ENCODE peak calls at places on chromosomes 16 and 17, in four cellular contexts. One of them, this sample, is unnamed.

GRCh38 chr16:57648125-57648524 is 19.7 kb downstream of the ADGRG1 start:
- DNase-seq in GM12878: peak
- DNase-seq in HepG2: no peak
- DNase-seq in K562: no peak
- DNase-seq in this sample: no peak

GRCh38 chr16:89265647-89266046 is 48.1 kb downstream of the ZNF778 start:
- DNase-seq in K562: no peak
- DNase-seq in HepG2: no peak
- DNase-seq in GM12878: no peak
- DNase-seq in this sample: no peak

GRCh38 chr16:88451586-88452484 is 1.2 kb upstream of the ZFPM1 start:
- DNase-seq in HepG2: peak
- DNase-seq in GM12878: no peak
- DNase-seq in K562: peak
- DNase-seq in this sample: no peak

GRCh38 chr16:76946879-76947278 is 244.1 kb upstream of the MON1B start:
- DNase-seq in K562: peak
- DNase-seq in GM12878: no peak
- DNase-seq in HepG2: peak
- DNase-seq in this sample: no peak

GRCh38 chr16:2270588-2271470 is 2.9 kb upstream of the RNPS1 start:
- DNase-seq in HepG2: no peak
- DNase-seq in GM12878: no peak
- DNase-seq in K562: no peak
- DNase-seq in this sample: no peak

GRCh38 chr16:25553711-25554436 is 137.9 kb upstream of the HS3ST4 start:
- DNase-seq in HepG2: no peak
- DNase-seq in GM12878: no peak
- DNase-seq in K562: peak
- DNase-seq in this sample: no peak

GRCh38 chr16:51159296-51159695 is 8.2 kb upstream of the SALL1 start:
- DNase-seq in K562: no peak
- DNase-seq in HepG2: no peak
- DNase-seq in GM12878: no peak
- DNase-seq in this sample: no peak

GRCh38 chr17:4362141-4362540 is 4.3 kb downstream of the UBE2G1 start:
- DNase-seq in GM12878: no peak
- DNase-seq in HepG2: no peak
- DNase-seq in K562: no peak
- DNase-seq in this sample: no peak

GRCh38 chr17:59300941-59301340 is 30.5 kb upstream of the YPEL2 start:
- DNase-seq in K562: no peak
- DNase-seq in HepG2: no peak
- DNase-seq in GM12878: no peak
- DNase-seq in this sample: no peak

GRCh38 chr16:30659507-30660423 is 1.5 kb downstream of the FBRS start:
- DNase-seq in K562: peak
- DNase-seq in HepG2: no peak
- DNase-seq in GM12878: no peak
- DNase-seq in this sample: peak

GRCh38 chr16:49923411-49923810 is 67.5 kb upstream of the ZNF423 start:
- DNase-seq in K562: no peak
- DNase-seq in GM12878: no peak
- DNase-seq in HepG2: no peak
- DNase-seq in this sample: no peak

GRCh38 chr17:80990921-80991644 is 558 bp upstream of the CHMP6 start:
- DNase-seq in HepG2: peak
- DNase-seq in GM12878: no peak
- DNase-seq in K562: no peak
- DNase-seq in this sample: no peak

GRCh38 chr17:80992948-80993624 is 1.4 kb downstream of the CHMP6 start:
- DNase-seq in GM12878: no peak
- DNase-seq in K562: no peak
- DNase-seq in HepG2: no peak
- DNase-seq in this sample: no peak

GRCh38 chr17:80989586-80989913 is 2.1 kb upstream of the CHMP6 start:
- DNase-seq in K562: no peak
- DNase-seq in HepG2: peak
- DNase-seq in GM12878: no peak
- DNase-seq in this sample: no peak

GRCh38 chr17:80991645-80992076 is at the start of gene CHMP6:
- DNase-seq in GM12878: no peak
- DNase-seq in HepG2: peak
- DNase-seq in K562: peak
- DNase-seq in this sample: peak

DNA sequence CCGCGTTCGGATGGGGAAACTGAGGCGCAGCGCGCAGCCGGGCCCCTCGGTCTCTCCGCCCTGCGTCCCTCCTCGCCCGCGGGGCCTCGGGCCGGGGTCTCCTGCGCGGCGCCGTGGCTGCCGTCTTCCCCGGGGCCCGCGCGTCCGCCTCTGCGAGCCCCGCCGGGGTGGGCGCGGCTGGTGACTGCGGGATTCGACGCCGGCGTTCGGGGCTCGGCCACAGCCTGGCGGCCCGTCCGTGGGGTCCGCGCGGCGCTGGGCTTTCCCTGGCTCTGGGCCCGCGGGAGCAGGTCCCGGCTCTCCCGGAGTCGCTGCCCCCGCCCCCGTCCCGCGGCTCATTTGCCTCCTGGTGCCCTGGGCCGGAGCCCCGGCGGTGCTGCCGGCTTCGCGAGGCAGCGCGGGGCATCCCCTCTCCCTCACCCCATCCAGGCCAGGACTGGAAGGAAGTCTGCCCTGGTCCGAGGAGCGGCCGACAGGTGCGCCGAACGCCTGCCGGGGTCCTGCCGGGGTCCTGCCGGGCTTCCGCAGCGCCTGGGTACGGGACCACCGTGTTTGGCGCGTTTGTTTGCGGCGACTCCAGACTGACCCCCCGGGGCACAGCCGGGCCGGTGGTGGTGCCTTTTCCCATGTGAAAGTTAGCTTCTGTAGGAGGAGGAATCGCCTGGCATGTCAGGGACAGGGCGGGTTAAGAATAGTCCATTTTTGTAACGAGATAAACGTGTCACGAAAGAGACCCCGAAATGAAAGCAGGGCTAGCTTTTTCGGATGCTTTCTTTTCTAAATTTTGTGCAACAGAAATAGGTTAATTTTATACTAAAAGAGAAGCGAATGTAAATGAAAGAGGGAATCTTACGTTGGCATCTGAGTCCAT is 671 bp downstream of the CHMP6 start:
- DNase-seq in HepG2: no peak
- DNase-seq in GM12878: no peak
- DNase-seq in K562: peak
- DNase-seq in this sample: peak
- TF ChIP-seq EZH2 in HepG2: no peak
- TF ChIP-seq EZH2 in GM12878: no peak
- TF ChIP-seq EZH2 in K562: no peak
- TF ChIP-seq EZH2 in this sample: no peak

DNA sequence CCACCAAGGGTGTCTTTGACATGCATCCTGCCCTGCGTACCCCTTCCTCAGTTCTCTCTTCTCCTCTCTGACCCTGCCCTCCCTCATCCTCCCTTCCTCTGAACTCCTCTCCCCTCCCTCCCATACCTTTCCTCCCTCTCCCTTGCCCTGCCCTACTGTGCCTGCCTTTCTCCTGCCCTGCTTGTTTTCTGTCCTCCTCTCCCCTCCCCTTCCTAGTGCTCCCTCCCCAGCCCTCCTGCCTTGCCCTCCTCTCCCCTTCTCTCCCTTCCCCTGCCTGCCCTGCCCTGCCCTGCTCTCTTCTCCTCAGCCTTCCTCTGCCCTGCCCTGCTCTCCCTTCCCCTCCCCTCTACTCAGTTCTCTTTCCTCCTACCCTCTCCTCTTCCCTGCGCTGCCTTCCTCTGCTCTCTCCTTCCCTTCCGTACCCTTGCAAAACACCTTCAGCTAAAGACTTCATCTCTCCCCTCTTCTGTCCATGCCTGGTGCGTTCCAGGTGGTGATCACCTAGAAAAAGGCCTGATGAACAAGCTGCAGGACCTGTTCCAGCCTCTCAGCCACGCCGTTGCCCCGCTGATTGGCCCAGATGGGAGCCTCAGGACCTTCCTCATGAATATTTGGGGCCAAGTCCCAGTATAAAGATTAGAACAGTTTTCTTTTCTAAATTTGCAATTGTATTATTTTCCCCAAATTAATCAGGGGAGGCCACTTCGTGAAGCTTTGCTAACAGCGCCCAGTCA is 290.5 kb downstream of the CPPED1 start:
- DNase-seq in GM12878: no peak
- DNase-seq in HepG2: no peak
- DNase-seq in K562: no peak
- DNase-seq in this sample: no peak
- TF ChIP-seq JUNB in GM12878: no peak
- TF ChIP-seq JUNB in HepG2: no peak
- TF ChIP-seq JUNB in K562: no peak
- TF ChIP-seq JUNB in this sample: no peak

GRCh38 chr17:61397086-61397842 is 2.4 kb upstream of the TBX2 start:
- DNase-seq in GM12878: no peak
- DNase-seq in K562: no peak
- DNase-seq in HepG2: no peak
- DNase-seq in this sample: peak
- TF ChIP-seq EZH2 in GM12878: no peak
- TF ChIP-seq EZH2 in K562: no peak
- TF ChIP-seq EZH2 in HepG2: no peak
- TF ChIP-seq EZH2 in this sample: peak

GRCh38 chr17:53588317-53588716 is 234.4 kb upstream of the KIF2B start:
- DNase-seq in GM12878: no peak
- DNase-seq in HepG2: no peak
- DNase-seq in K562: no peak
- DNase-seq in this sample: no peak
- TF ChIP-seq JUNB in GM12878: no peak
- TF ChIP-seq JUNB in HepG2: no peak
- TF ChIP-seq JUNB in K562: no peak
- TF ChIP-seq JUNB in this sample: no peak

GRCh38 chr17:79813826-79814623 is 17.1 kb upstream of the CBX8 start:
- DNase-seq in GM12878: no peak
- DNase-seq in K562: no peak
- DNase-seq in HepG2: no peak
- DNase-seq in this sample: peak

GRCh38 chr17:79814966-79815835 is 18.3 kb upstream of the CBX8 start:
- DNase-seq in HepG2: no peak
- DNase-seq in GM12878: no peak
- DNase-seq in K562: no peak
- DNase-seq in this sample: peak

GRCh38 chr17:79818026-79818758 is 21.0 kb downstream of the CBX4 start:
- DNase-seq in HepG2: no peak
- DNase-seq in GM12878: no peak
- DNase-seq in K562: no peak
- DNase-seq in this sample: no peak

GRCh38 chr17:79814624-79814965 is 17.7 kb upstream of the CBX8 start:
- DNase-seq in HepG2: no peak
- DNase-seq in GM12878: no peak
- DNase-seq in K562: no peak
- DNase-seq in this sample: no peak

GRCh38 chr17:79815836-79816371 is 19.0 kb upstream of the CBX8 start:
- DNase-seq in HepG2: no peak
- DNase-seq in K562: no peak
- DNase-seq in GM12878: no peak
- DNase-seq in this sample: no peak
- TF ChIP-seq EZH2 in HepG2: no peak
- TF ChIP-seq EZH2 in K562: no peak
- TF ChIP-seq EZH2 in GM12878: no peak
- TF ChIP-seq EZH2 in this sample: peak

GRCh38 chr17:61492759-61493526 is 40.7 kb downstream of the TBX4 start:
- DNase-seq in HepG2: peak
- DNase-seq in GM12878: no peak
- DNase-seq in K562: no peak
- DNase-seq in this sample: no peak
- TF ChIP-seq JUNB in HepG2: no peak
- TF ChIP-seq JUNB in GM12878: no peak
- TF ChIP-seq JUNB in K562: no peak
- TF ChIP-seq JUNB in this sample: no peak